ENCODE peak calls at places on chromosome 21, in nine cellular contexts. T, O, Z, P, W, M, A, S and B are unnamed samples.

GRCh38 chr21:14753069-14753465 is 207.0 kb upstream of the SAMSN1 start:
- DNase-seq in T (no peak), O (no peak), Z (no peak), P (no peak), W (no peak), M (no peak), A (no peak), S (no peak), B (no peak)

GRCh38 chr21:43467785-43468184 is 40.9 kb upstream of the SIK1 start:
- DNase-seq in T (no peak), O (no peak), Z (no peak), P (no peak), W (no peak), M (no peak), A (no peak), S (no peak), B (no peak)

GRCh38 chr21:42641311-42642218 is 11.9 kb upstream of the PDE9A start:
- DNase-seq in T (no peak), O (no peak), Z (no peak), P (no peak), W (no peak), M (no peak), A (no peak), S (peak; percentile 51), B (no peak)

GRCh38 chr21:34061983-34062382 is 11.4 kb upstream of the MRPS6 start:
- DNase-seq in T (no peak), O (no peak), Z (no peak), P (no peak), W (no peak), M (no peak), A (peak; percentile 27), S (peak; percentile 58), B (no peak)

GRCh38 chr21:25568230-25568629 is 39.1 kb downstream of the MRPL39 start:
- DNase-seq in T (peak; percentile 33), O (peak; percentile 78), Z (peak; percentile 16), P (no peak), W (peak; percentile 44), M (peak; percentile 43), A (no peak), S (peak; percentile 21), B (peak; percentile 75)

GRCh38 chr21:41895643-41896493 is 16.7 kb upstream of the PRDM15 start:
- DNase-seq in T (no peak), O (peak; percentile 18), Z (no peak), P (no peak), W (no peak), M (no peak), A (no peak), S (peak; percentile 56), B (peak; percentile 18)

GRCh38 chr21:14737922-14738321 is 191.8 kb upstream of the SAMSN1 start:
- DNase-seq in T (no peak), O (peak; percentile 8), Z (peak; percentile 44), P (no peak), W (no peak), M (no peak), A (peak; percentile 63), S (peak; percentile 76), B (no peak)

GRCh38 chr21:29384608-29385359 is 86.1 kb downstream of the BACH1 start:
- DNase-seq in T (no peak), O (no peak), Z (no peak), P (no peak), W (no peak), M (no peak), A (no peak), S (no peak), B (peak; percentile 22)

GRCh38 chr21:15943009-15943666 is 213.4 kb downstream of the USP25 start:
- DNase-seq in T (no peak), O (peak; percentile 4), Z (peak; percentile 24), P (no peak), W (no peak), M (no peak), A (peak; percentile 16), S (no peak), B (peak; percentile 46)

GRCh38 chr21:17539743-17540341 is 27.0 kb downstream of the CXADR start:
- DNase-seq in T (no peak), O (no peak), Z (no peak), P (no peak), W (no peak), M (no peak), A (no peak), S (peak; percentile 24), B (no peak)
- H3K4me1 ChIP-seq in T (no peaks in the 10 kb centered on the region), O (no peaks in the 10 kb centered on the region), Z (peaks cover 38% of the 10 kb centered on the region), P (no peaks in the 10 kb centered on the region), W (peaks cover 10% of the 10 kb centered on the region), M (no peaks in the 10 kb centered on the region), A (peaks cover 35% of the 10 kb centered on the region), S (peaks cover 57% of the 10 kb centered on the region), B (no peaks in the 10 kb centered on the region)

DNA sequence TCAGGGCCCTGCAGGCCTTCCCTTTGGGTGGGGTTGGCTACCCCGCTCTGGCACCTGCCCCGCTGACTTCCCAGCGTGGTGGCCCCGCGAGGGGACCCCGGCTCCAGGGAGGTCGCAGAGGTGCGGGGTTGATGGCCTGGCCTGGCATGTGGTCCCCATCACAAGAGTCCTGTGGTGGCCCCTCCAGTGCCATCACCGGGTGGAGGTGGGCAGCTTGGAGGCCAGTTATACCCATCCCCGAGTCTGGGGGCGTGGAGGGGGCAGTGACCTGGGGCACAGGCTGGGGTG is 26.8 kb downstream of the PRMT2 start:
- DNase-seq in T (no peak), O (no peak), Z (no peak), P (no peak), W (no peak), M (no peak), A (no peak), S (no peak), B (no peak)
- H3K27ac ChIP-seq in T (no peak overlapping the region), O (no peak overlapping the region), Z (no peak overlapping the region), P (no peak overlapping the region), W (no peak overlapping the region), M (peak overlapping the region; percentile 77), A (no peak overlapping the region), S (no peak overlapping the region), B (no peak overlapping the region)

DNA sequence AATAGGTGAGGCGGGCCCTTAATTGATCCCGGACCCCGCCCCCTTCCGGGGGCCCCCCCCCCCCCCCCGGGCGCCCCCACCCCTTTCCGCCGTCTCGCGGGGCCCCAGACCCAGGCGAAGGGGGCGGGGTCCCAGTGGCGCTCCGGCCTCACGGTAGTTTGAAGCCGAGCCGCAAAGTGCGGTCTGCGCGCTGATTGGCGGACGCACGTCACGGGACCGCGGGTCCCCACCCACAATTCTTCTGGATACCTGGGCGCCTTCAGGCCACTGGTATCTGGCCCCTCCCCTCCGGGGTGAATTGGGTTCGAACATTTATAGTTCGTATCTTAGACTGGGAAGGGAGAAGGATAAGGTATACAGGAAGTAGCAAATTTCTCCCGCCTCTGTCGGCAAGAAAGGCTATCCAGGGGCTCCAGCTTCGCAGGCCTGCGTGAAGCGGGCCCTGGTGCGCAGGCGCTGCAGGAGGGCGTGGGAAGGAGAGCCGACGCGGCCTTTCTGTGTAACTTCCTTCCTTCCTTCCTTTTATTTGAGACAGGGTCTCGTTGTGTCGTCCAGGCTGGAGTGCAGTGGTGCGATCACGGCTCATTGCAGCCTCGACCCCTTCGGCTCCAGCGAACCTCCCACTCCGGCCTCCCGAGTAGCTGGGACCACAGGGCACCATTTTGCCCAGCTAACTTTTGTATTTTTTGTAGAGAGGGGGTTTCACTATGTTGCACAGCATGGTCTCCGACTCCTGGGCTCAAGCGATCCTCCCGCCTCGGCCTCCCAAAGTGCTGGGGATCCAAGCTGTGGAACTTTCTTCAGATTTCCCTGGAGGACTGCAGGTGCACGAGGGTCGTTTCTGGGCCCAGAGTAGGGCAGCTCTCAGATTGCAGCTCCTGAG is 564 bp upstream of the HMGN1 start:
- DNase-seq in T (peak; percentile 97), O (peak; percentile 90), Z (peak; percentile 98), P (peak; percentile 54), W (peak; percentile 97), M (peak; percentile 91), A (peak; percentile 94), S (peak; percentile 98), B (peak; percentile 85)
- H3K4me3 ChIP-seq in T (peak overlapping the region; percentile 53), O (peak overlapping the region; percentile 62), Z (peak overlapping the region; percentile 65), P (peak overlapping the region; percentile 79), W (peak overlapping the region; percentile 93), M (peak overlapping the region; percentile 76), A (peak overlapping the region; percentile 59), S (peak overlapping the region; percentile 80), B (peak overlapping the region; percentile 76)

DNA sequence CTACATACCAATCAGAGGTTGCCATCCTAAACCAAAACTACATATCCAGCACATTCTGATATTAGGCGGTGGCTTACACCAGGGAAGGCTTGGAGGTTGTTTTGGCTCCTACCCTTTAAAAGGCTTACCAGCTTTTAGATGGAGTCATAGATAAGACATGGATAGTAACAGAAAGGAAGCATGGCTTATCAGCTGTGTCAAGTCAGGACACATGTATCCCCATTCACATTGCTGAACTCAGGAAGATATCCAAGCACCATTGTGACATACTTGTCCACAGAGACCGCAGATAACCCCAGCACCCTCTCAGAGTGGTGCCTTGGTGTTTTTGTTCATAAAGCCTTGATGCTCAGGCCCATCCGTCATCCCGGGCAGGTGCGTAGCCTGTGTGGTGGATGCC is 39.7 kb downstream of the ADARB1 start:
- DNase-seq in T (no peak), O (no peak), Z (no peak), P (no peak), W (no peak), M (no peak), A (no peak), S (no peak), B (no peak)
- H3K4me1 ChIP-seq in T (peaks cover 1% of the 10 kb centered on the region), O (peaks cover 16% of the 10 kb centered on the region), Z (no peaks in the 10 kb centered on the region), P (peaks cover 63% of the 10 kb centered on the region), W (peaks cover 62% of the 10 kb centered on the region), M (peaks cover 61% of the 10 kb centered on the region), A (no peaks in the 10 kb centered on the region), S (no peaks in the 10 kb centered on the region), B (peaks cover 7% of the 10 kb centered on the region)